ENCODE peak calls at places on chromosomes 13 and 19, in four cellular contexts. L is astrocyte, M is heart right ventricle, S is esophagus squamous epithelium. R is an unnamed sample.

GRCh38 chr19:35392742-35393350 is 22.0 kb downstream of the GPR42 start:
- DNase-seq in S (no peak), M (no peak), L (no peak), R (no peak)

GRCh38 chr13:67134322-67135129 is 95.6 kb downstream of the PCDH9 start:
- DNase-seq in S (no peak), M (no peak), L (no peak), R (no peak)

GRCh38 chr13:26971990-26972888 is 199.4 kb downstream of the USP12 start:
- DNase-seq in S (no peak), L (peak; percentile 6), M (no peak), R (no peak)

GRCh38 chr19:21519488-21519887 is 14.1 kb downstream of the ZNF429 start:
- DNase-seq in L (no peak), M (no peak), S (no peak), R (no peak)

GRCh38 chr19:10981496-10981895 is 20.7 kb downstream of the SMARCA4 start:
- DNase-seq in S (no peak), M (no peak), L (no peak), R (no peak)

GRCh38 chr19:739998-740715 is 10.8 kb upstream of the MISP start:
- DNase-seq in S (no peak), M (no peak), L (no peak), R (no peak)

GRCh38 chr19:52786078-52786463 is 520 bp downstream of the ZNF600 start:
- DNase-seq in S (no peak), M (peak; percentile 11), L (no peak), R (no peak)

GRCh38 chr19:50745221-50745620 is 22.1 kb downstream of the CLEC11A start:
- DNase-seq in S (no peak), M (no peak), L (no peak), R (no peak)

GRCh38 chr19:340620-341385 is 3.8 kb downstream of the MIER2 start:
- DNase-seq in L (no peak), M (no peak), S (no peak), R (no peak)

GRCh38 chr19:46489445-46490272 is 6.0 kb downstream of the PNMA8B start:
- DNase-seq in S (no peak), M (peak; percentile 64), L (peak; percentile 76), R (no peak)

GRCh38 chr19:33723512-33723911 is 73.2 kb upstream of the KCTD15 start:
- DNase-seq in L (no peak), S (no peak), M (no peak), R (no peak)

GRCh38 chr13:24541127-24541475 is 28.5 kb upstream of the PARP4 start:
- DNase-seq in L (no peak), S (no peak), M (no peak), R (no peak)

GRCh38 chr19:29528946-29529645 is 3.3 kb downstream of the VSTM2B start:
- DNase-seq in L (no peak), M (no peak), S (no peak), R (no peak)

GRCh38 chr13:77448689-77449088 is 86.8 kb upstream of the SCEL start:
- DNase-seq in L (no peak), M (no peak), S (no peak), R (no peak)

GRCh38 chr19:18839465-18840287 is 7.9 kb downstream of the UPF1 start:
- DNase-seq in S (no peak), M (no peak), L (no peak), R (no peak)

GRCh38 chr19:18843960-18844359 is 12.2 kb downstream of the UPF1 start:
- DNase-seq in L (peak; percentile 36), M (no peak), S (no peak), R (no peak)

GRCh38 chr19:18842166-18842565 is 10.4 kb downstream of the UPF1 start:
- DNase-seq in L (no peak), S (no peak), M (no peak), R (no peak)

GRCh38 chr19:18841400-18841799 is 9.6 kb downstream of the UPF1 start:
- DNase-seq in M (no peak), L (no peak), S (no peak), R (no peak)

DNA sequence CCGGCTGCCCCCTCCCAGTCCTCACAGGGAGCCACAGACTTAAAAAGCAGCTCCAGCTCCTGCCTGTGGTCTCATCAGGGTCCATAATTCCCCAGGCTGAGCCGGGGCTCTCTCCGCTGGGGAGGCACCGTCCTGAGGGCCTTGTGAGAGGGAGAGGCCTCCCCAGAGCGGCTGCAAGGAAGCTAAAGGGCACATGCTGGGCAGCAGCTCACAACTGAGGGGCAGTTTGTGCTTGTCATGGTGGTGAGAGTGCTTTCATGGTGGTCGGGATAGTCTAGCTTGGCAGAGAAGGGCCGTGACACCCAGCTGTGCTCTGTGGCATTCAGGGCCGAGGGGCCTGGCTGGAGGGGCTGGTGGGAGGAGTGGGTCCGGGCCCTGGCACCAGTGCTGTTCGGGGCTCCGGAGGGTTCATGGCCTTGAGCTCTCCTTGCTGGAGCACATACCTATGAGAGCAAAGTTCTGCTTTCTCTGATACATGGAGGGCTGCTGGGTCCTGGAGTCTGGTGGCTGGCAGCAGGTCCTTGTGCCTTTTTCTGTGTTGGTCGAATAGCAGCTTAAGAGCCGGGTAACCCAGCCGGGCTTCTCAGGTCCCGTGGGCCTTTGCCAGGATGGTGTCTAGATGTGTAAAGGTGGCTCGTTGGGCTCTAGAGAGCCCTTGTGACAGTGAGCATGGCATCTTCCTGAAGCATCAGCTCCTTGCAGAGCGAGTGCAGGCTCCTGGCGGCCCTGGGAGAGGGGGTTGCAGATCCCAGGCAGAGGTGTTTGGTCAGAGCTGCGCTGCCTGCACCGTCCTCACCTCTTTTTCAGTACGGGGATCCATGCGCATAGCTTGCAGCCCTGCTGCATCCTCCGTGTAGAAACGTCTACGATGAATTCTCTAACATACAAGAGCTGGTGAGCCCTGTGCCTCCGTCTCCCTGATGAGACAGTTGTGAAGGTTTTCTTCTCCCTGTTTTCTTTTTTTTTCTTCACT is 8.8 kb downstream of the UPF1 start:
- DNase-seq in M (no peak), L (no peak), S (no peak), R (no peak)
- H3K4me1 ChIP-seq in M (peaks cover 59% of the 10 kb centered on the region), L (peaks cover 29% of the 10 kb centered on the region), S (peaks cover 59% of the 10 kb centered on the region), R (peaks cover 68% of the 10 kb centered on the region)

GRCh38 chr19:38975214-38975860 is at the start of gene FBXO17:
- DNase-seq in S (no peak), M (peak; percentile 61), L (peak; percentile 60), R (no peak)
- H3K4me3 ChIP-seq in S (peak within 1 kb of the TSS; percentile 59), M (peak within 1 kb of the TSS; percentile 65), L (peak within 1 kb of the TSS; percentile 69), R (peak within 1 kb of the TSS; percentile 54)

DNA sequence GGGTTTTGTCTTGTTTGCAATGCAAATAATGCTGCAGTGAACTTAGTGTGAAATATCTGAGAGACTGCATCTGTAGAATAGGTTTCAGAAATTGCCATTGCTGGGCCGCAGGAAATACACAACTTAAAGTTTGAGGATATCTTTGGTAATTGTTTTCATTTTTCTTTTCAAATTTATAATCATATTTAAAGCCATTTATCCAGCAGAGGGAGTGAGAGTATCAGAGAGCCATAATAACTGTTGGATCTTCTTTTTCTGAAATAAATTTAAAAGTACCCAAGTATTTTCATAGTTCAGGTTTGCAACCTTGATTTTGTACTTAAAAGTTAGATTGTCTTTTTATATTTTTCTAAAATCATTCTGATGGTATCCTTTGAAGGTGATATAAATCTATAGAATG is 99.4 kb downstream of the ZMYM2 start:
- DNase-seq in M (no peak), S (no peak), L (no peak), R (no peak)
- TF ChIP-seq CTCF in M (no peak), S (no peak), L (no peak), R (no peak)

GRCh38 chr13:110262082-110262436 is 44.9 kb downstream of the COL4A1 start:
- DNase-seq in M (no peak), L (no peak), S (no peak), R (no peak)

GRCh38 chr13:110257408-110257807 is 49.5 kb downstream of the COL4A1 start:
- DNase-seq in L (no peak), M (no peak), S (no peak), R (no peak)

GRCh38 chr13:110258876-110259631 is 47.9 kb downstream of the COL4A1 start:
- DNase-seq in S (no peak), L (peak; percentile 49), M (no peak), R (no peak)

GRCh38 chr13:110261166-110262081 is 45.5 kb downstream of the COL4A1 start:
- DNase-seq in S (no peak), M (no peak), L (no peak), R (no peak)

GRCh38 chr13:110259651-110260050 is 47.3 kb downstream of the COL4A1 start:
- DNase-seq in S (no peak), M (no peak), L (no peak), R (no peak)
- H3K4me1 ChIP-seq in S (peaks cover 46% of the 10 kb centered on the region), M (peaks cover 52% of the 10 kb centered on the region), L (peaks cover 43% of the 10 kb centered on the region), R (peaks cover 49% of the 10 kb centered on the region)

DNA sequence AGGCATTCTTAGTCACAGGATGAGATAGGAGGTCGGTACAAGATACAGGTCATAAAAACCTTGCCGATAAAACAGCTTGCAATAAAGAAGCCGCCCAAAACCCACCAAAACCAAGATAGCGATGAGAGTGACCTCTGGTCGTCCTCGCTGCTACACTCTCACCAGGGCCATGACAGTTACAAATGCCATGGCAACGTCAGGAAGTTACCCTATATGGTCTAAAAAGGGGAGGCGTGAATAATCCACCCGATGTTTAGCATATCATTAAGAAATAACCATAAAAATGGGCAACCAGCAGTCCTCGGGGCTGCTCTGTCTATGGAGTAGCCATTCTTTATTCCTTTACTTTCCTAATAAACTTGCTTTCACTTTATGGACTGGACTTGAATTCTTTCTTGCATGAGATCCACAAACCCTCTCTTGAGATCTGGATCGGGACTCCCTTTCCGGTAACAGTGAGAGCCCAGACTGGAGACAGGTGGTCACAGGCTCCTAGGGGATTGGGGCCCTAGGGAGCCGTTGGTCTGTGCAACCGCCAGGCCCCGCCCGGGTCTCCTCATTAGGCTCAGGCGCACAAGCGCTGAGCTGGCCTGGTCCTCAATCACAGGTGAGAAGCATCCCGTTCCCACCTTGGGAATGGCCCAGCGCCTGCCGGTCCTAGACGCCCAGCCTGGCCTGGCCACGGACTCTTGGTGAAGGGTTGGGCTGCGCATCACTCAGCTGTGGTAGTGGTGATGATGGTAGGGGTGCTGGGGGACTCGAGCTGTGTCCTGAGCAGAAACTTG is 10.9 kb upstream of the ZNF544 start:
- DNase-seq in L (no peak), M (no peak), S (no peak), R (no peak)
- H3K4me3 ChIP-seq in L (no peak overlapping the region), M (no peak overlapping the region), S (no peak overlapping the region), R (no peak overlapping the region)

DNA sequence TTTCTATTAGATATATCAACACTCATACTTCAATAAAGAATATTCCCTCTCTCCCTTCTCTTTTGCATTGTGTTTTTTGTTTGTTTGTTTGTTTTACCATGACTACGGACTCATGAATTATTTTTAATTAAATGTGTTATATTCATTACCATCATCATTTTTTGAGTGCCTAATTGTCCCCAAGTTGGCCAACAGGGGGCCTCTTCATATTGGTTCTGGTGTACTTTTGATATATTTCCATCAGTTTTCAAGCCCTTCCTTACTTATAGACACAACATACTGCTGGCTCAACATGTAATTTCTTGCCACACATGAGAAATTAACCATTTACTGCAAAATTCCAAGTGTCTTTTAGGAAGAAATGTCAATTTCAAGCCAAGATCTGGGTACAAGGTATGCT is 54.5 kb upstream of the GPC6 start:
- DNase-seq in M (no peak), L (no peak), S (no peak), R (no peak)
- TF ChIP-seq CTCF in M (no peak), L (peak; percentile 11), S (no peak), R (no peak)

DNA sequence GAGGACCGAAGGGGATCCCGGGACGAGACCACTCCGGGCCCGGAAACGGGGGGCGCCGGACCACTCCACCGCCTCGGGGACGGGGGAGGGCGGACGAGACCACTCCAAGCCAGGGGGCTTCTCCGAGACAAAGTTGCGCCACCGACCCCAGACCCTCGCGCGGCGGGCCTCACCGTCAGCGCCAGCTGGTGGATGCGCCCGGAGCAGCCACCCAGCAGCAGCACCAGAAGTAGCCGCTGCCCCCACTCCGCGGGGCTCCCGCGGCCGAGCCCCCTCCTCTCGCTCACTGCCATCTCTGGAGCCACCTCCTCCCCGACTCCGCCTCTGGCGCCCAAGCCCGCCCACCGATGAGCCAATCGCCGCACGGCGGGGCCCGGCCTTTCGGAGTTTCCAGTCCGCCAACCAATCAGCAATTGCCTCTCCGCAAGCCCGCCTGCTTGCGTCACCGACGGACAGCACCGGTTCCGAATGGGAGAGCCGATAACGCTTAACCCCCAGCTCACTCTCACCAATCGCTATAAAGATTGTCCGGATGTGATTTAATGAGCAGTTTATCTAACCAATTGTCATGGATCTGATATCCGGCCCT is at the start of gene GPR108:
- DNase-seq in S (peak; percentile 99), L (peak; percentile 100), M (peak; percentile 99), R (peak; percentile 100)
- H3K4me1 ChIP-seq in S (peaks cover 36% of the 10 kb centered on the region), L (peaks cover 25% of the 10 kb centered on the region), M (peaks cover 31% of the 10 kb centered on the region), R (peaks cover 45% of the 10 kb centered on the region)